ENCODE peak calls at places on chromosomes 11 and 22, in eight cellular contexts. R is SK-N-SH, H is IMR-90, O is WTC11, J is A549, Y is K562, N is GM12878, G is HepG2. W is an unnamed sample.

GRCh38 chr22:45860201-45860600 is 116.8 kb downstream of the WNT7B start:
- DNase-seq in G (no peak), O (no peak), J (no peak), Y (no peak), N (no peak), H (no peak), R (no peak), W (no peak)

GRCh38 chr22:49232319-49233067 is 595.2 kb downstream of the BRD1 start:
- DNase-seq in N (no peak), R (no peak), Y (no peak), H (no peak), G (no peak), J (no peak), O (no peak), W (no peak)

GRCh38 chr11:104968856-104969776 is 742 bp upstream of the CASP4 start:
- DNase-seq in G (peak), R (no peak), H (peak), J (no peak), N (no peak), O (peak), Y (no peak), W (peak)

GRCh38 chr22:46809153-46809885 is 46.9 kb downstream of the TBC1D22A start:
- DNase-seq in J (no peak), N (no peak), H (no peak), O (no peak), R (no peak), Y (no peak), G (no peak), W (no peak)

GRCh38 chr11:125229006-125229405 is 64.5 kb downstream of the PKNOX2 start:
- DNase-seq in R (no peak), Y (no peak), J (no peak), N (no peak), G (no peak), H (no peak), O (no peak), W (no peak)

GRCh38 chr22:43774318-43774717 is 37.8 kb downstream of the EFCAB6 start:
- DNase-seq in H (no peak), O (no peak), G (no peak), Y (no peak), N (no peak), R (no peak), J (no peak), W (no peak)

GRCh38 chr11:118071416-118072030 is 5.4 kb upstream of the TMPRSS4 start:
- DNase-seq in O (no peak), Y (no peak), N (no peak), J (no peak), H (no peak), G (no peak), R (no peak), W (no peak)

GRCh38 chr11:82315093-82315492 is 418.6 kb downstream of the FAM181B start:
- DNase-seq in H (no peak), O (peak), Y (peak), G (peak), J (peak), N (no peak), R (peak), W (peak)

GRCh38 chr11:44380009-44380313 is 70.0 kb upstream of the ALX4 start:
- DNase-seq in O (no peak), J (no peak), N (no peak), H (no peak), G (no peak), Y (no peak), R (no peak), W (no peak)

GRCh38 chr11:118789501-118790356 is 1.2 kb downstream of the DDX6 start:
- DNase-seq in H (no peak), N (peak), J (peak), O (no peak), R (no peak), G (no peak), Y (peak), W (no peak)

GRCh38 chr11:57566035-57566504 is 1.4 kb downstream of the UBE2L6 start:
- DNase-seq in H (peak), G (peak), N (peak), R (no peak), O (no peak), J (no peak), Y (peak), W (no peak)

GRCh38 chr11:57214494-57214893 is 22.6 kb downstream of the APLNR start:
- DNase-seq in H (peak), R (no peak), N (no peak), J (peak), O (no peak), Y (no peak), G (no peak), W (no peak)

GRCh38 chr11:57800444-57801184 is 39.0 kb downstream of the CTNND1 start:
- DNase-seq in O (no peak), J (peak), H (peak), Y (peak), N (peak), R (peak), G (peak), W (no peak)

GRCh38 chr22:46671824-46672432 is 51.7 kb downstream of the GRAMD4 start:
- DNase-seq in R (no peak), G (no peak), N (no peak), H (no peak), J (no peak), Y (no peak), O (no peak), W (no peak)

GRCh38 chr22:35329114-35329847 is 29.6 kb downstream of the TOM1 start:
- DNase-seq in O (no peak), G (no peak), Y (no peak), N (no peak), J (no peak), H (no peak), R (no peak), W (no peak)

GRCh38 chr11:118046051-118046963 is 30.6 kb upstream of the TMPRSS4 start:
- DNase-seq in N (peak), J (no peak), H (no peak), G (no peak), R (no peak), Y (no peak), O (no peak), W (no peak)

GRCh38 chr22:43996170-43996980 is 27.7 kb upstream of the PARVB start:
- DNase-seq in J (no peak), G (no peak), R (no peak), Y (no peak), H (no peak), O (no peak), N (peak), W (no peak)

GRCh38 chr11:134573857-134574256 is 161.8 kb upstream of the B3GAT1 start:
- DNase-seq in O (no peak), N (no peak), R (no peak), J (no peak), Y (no peak), H (no peak), G (no peak), W (no peak)

GRCh38 chr22:36946436-36947158 is 33.2 kb downstream of the CSF2RB start:
- DNase-seq in G (no peak), N (no peak), H (no peak), O (no peak), J (no peak), R (no peak), Y (peak), W (no peak)

GRCh38 chr11:69099193-69099592 is 50.5 kb downstream of the TPCN2 start:
- DNase-seq in G (no peak), R (no peak), O (no peak), J (no peak), H (no peak), Y (no peak), N (no peak), W (no peak)

GRCh38 chr22:35956850-35957249 is 71.8 kb downstream of the RBFOX2 start:
- DNase-seq in N (peak), O (no peak), Y (no peak), J (no peak), H (no peak), R (no peak), G (no peak), W (no peak)

GRCh38 chr22:26672060-26672471 is 14.7 kb downstream of the MIAT start:
- DNase-seq in N (no peak), G (no peak), J (no peak), O (no peak), Y (peak), R (no peak), H (no peak), W (no peak)

GRCh38 chr11:60164550-60165075 is 18.3 kb downstream of the MS4A6A start:
- DNase-seq in O (no peak), R (no peak), G (no peak), H (no peak), N (no peak), Y (no peak), J (no peak), W (no peak)

GRCh38 chr22:50613291-50613981 is 12.8 kb downstream of the MAPK8IP2 start:
- DNase-seq in R (peak), J (no peak), Y (peak), G (peak), O (no peak), N (no peak), H (no peak), W (no peak)

GRCh38 chr11:27213232-27213660 is 149.8 kb downstream of the CCDC34 start:
- DNase-seq in H (peak), N (peak), G (no peak), Y (no peak), O (no peak), J (no peak), R (no peak), W (no peak)

GRCh38 chr11:121967131-121967689 is 148.8 kb downstream of the BLID start:
- DNase-seq in Y (no peak), H (no peak), O (no peak), J (no peak), G (no peak), N (no peak), R (no peak), W (no peak)

GRCh38 chr11:65851811-65852507 is 6.0 kb downstream of the CFL1 start:
- DNase-seq in G (no peak), R (peak), O (no peak), H (no peak), Y (no peak), J (no peak), N (no peak), W (no peak)

GRCh38 chr11:66271816-66272215 is 3.4 kb downstream of the RAB1B start:
- DNase-seq in J (no peak), R (no peak), O (no peak), Y (no peak), G (no peak), N (no peak), H (no peak), W (no peak)

GRCh38 chr11:35064114-35064800 is 74.7 kb upstream of the CD44 start:
- DNase-seq in H (peak), Y (no peak), O (no peak), J (no peak), N (no peak), G (no peak), R (peak), W (no peak)

GRCh38 chr11:35059040-35059439 is 79.9 kb upstream of the CD44 start:
- DNase-seq in G (no peak), H (no peak), Y (no peak), R (no peak), N (no peak), J (no peak), O (no peak), W (no peak)

GRCh38 chr11:35058318-35058717 is 80.7 kb upstream of the CD44 start:
- DNase-seq in R (no peak), H (no peak), O (no peak), J (no peak), G (no peak), N (no peak), Y (no peak), W (no peak)

GRCh38 chr11:35063453-35063852 is 75.5 kb upstream of the CD44 start:
- DNase-seq in Y (peak), N (no peak), G (no peak), H (no peak), J (no peak), R (no peak), O (no peak), W (no peak)

GRCh38 chr11:35061516-35062440 is 77.2 kb upstream of the CD44 start:
- DNase-seq in G (no peak), N (no peak), Y (no peak), H (no peak), O (no peak), J (peak), R (no peak), W (no peak)
- TF ChIP-seq USF2 in G (no peak), N (no peak), Y (no peak), H (no peak), O (no peak), J (no peak), R (no peak), W (no peak)

DNA sequence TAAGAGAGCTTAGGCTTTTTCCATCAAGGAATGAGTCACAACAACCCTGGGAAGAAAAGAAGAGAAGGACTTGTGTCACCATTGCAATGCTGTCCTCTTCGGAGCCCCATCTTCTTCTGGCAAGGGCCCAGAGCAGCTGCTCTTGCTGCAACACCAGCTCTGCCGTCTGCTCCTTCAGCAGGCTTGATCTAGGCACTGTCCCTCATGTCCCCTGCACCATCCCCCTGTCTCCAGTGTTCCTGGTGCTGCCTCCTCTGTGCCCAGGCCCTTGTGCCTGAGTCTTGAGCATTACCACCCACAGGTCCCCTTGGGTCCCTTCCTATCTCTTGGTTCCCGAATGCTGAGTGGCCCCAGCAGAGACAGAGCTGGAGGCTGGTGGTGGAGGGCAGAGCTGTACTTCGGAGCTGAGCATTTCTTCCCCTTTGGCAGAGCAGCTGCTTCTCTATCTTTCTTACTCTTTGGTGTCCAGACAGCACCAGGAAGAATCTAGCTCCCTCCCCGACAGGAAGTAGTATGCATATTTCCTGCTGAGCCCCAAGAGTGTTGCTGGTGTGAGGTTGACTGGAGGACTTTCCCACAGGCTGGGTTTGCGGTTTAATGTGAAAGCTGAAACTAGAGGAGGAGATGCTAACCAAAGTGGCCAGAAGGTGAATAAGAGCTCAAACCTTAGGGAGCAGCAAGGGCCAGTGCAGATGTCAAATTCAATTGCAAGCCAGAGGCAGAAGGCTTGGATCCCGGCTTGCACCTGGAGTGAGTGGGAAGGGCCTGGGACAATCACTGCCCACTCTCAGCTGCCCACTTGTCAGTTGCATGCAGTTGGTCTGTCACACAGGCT is 27.8 kb downstream of the WEE1 start:
- DNase-seq in N (peak), J (no peak), Y (no peak), O (peak), H (peak), G (no peak), R (no peak), W (peak)
- TF ChIP-seq USF2 in N (no peak), J (no peak), Y (no peak), O (peak), H (no peak), G (no peak), R (no peak), W (no peak)

GRCh38 chr11:13595166-13595565 is 73.3 kb upstream of the FAR1 start:
- DNase-seq in O (no peak), H (peak), Y (no peak), N (no peak), J (no peak), G (no peak), R (no peak), W (no peak)
- TF ChIP-seq USF2 in O (no peak), H (no peak), Y (no peak), N (no peak), J (no peak), G (no peak), R (no peak), W (no peak)

GRCh38 chr22:31144223-31144622 is 3.9 kb upstream of the PLA2G3 start:
- DNase-seq in G (no peak), J (no peak), Y (no peak), O (no peak), H (peak), N (no peak), R (no peak), W (no peak)
- TF ChIP-seq USF2 in G (no peak), J (no peak), Y (no peak), O (no peak), H (no peak), N (no peak), R (no peak), W (no peak)

DNA sequence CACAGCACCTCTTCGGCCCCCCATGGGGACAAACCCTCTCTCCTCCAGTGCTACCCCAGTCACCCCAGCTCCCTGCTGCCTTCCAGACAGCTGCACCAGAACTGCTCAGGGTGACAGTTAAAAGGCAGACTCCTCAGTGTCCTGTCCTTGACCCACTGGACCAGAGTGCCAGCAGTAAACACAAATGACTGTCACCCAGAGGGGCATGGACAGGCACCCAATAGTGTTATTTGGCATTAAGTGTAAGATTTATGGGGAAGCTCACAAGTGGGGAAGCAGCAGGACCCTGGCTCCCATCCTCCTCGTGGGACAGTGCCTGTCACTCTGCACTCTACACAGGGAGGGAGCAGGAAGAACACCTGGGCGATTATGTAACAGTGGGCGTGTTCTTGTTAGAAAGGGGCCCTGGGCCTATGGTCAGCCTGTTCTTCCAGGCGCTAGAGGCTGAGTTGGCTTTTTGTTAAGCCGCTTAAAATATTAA is 5.0 kb downstream of the RPS19BP1 start:
- DNase-seq in N (no peak), G (peak), R (no peak), O (no peak), Y (peak), J (no peak), H (peak), W (no peak)
- TF ChIP-seq USF2 in N (no peak), G (no peak), R (no peak), O (no peak), Y (no peak), J (no peak), H (no peak), W (no peak)

GRCh38 chr11:76208438-76208828 is 2.1 kb upstream of the WNT11 start:
- DNase-seq in H (no peak), G (no peak), J (no peak), O (no peak), Y (no peak), R (no peak), N (no peak), W (no peak)

GRCh38 chr11:76207642-76208378 is 1.5 kb upstream of the WNT11 start:
- DNase-seq in G (peak), R (peak), Y (peak), J (peak), H (peak), O (peak), N (no peak), W (no peak)

GRCh38 chr11:76209956-76210885 is 3.9 kb upstream of the WNT11 start:
- DNase-seq in O (no peak), G (no peak), J (peak), N (no peak), R (peak), Y (no peak), H (peak), W (peak)

GRCh38 chr11:76209671-76209955 is 3.3 kb upstream of the WNT11 start:
- DNase-seq in H (no peak), N (no peak), R (peak), J (no peak), G (no peak), Y (no peak), O (no peak), W (peak)

DNA sequence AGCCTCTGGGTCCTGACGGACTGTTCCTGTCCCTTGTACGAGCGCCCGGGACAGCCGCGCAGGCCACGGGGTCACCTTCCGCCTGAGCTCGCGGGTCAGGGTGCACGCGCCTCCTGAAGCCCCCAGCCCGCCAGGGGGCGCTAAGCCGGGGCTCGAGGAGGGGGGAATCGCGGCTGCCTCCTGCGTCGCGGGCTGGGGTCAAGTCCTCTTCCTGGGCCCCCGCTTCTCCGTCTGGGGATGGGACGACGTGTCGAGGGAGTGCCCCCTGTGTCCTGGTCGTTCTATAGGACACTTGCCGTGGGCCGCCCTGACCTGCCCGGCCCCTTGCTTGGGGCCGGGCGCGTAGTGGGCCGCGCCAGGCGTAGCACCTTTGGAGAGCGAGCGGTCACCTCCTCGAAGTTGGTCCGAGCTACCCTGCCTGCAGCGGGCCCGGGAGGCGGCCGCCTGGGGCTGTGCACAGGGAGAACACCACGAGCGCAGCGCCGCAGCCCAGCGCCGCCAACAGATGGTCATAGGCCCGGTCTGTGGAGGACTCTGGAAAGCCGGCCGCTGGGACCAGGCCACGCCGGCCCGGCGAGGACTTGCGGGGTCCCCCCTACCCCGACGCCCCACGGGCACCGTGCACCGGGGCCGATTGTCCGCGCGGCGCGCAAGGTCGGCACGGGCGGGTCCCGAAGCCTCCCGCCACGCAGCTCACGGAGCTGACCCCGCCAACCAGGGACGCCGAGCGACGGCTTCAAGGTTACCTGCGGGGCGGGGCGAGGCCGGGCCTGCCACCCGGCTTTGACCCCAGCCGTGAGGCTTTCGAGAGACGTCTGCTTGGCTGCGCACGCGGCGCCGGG is 2.7 kb upstream of the WNT11 start:
- DNase-seq in R (peak), G (peak), H (peak), Y (no peak), N (no peak), J (peak), O (peak), W (peak)
- TF ChIP-seq USF2 in R (no peak), G (no peak), H (no peak), Y (no peak), N (no peak), J (no peak), O (peak), W (no peak)